ENCODE peak calls at places on chromosomes 7 and 10, in five cellular contexts. H is WERI-Rb-1, W is GM13977, S is brain microvascular endothelial cell, K is heart left ventricle. N is an unnamed sample.

GRCh38 chr7:135929692-135930091 is 47.5 kb downstream of the MTPN start:
- DNase-seq in H (no peak), W (no peak), S (no peak), K (no peak), N (no peak)

GRCh38 chr7:66352071-66352470 is 146.9 kb downstream of the TPST1 start:
- DNase-seq in H (no peak), W (no peak), S (peak; percentile 43), K (no peak), N (no peak)

GRCh38 chr10:106424981-106425380 is 739.5 kb downstream of the SORCS1 start:
- DNase-seq in H (no peak), W (no peak), S (no peak), K (no peak), N (no peak)

GRCh38 chr10:47456096-47456485 is 27.8 kb downstream of the ANXA8 start:
- DNase-seq in H (no peak), W (no peak), S (no peak), K (no peak), N (no peak)

GRCh38 chr10:75202321-75203096 is 8.1 kb upstream of the VDAC2 start:
- DNase-seq in H (no peak), W (no peak), S (peak; percentile 24), K (peak; percentile 74), N (no peak)

GRCh38 chr7:92563345-92563744 is 26.8 kb downstream of the FAM133B start:
- DNase-seq in H (no peak), W (no peak), S (no peak), K (no peak), N (no peak)

GRCh38 chr10:80408198-80409085 is at the start of gene PRXL2A:
- DNase-seq in H (peak; percentile 96), W (peak; percentile 95), S (peak; percentile 21), K (peak; percentile 90), N (peak; percentile 92)

GRCh38 chr10:8144496-8144895 is 90.0 kb downstream of the GATA3 start:
- DNase-seq in H (no peak), W (no peak), S (no peak), K (no peak), N (no peak)

GRCh38 chr10:120634629-120635028 is 177.6 kb downstream of the PLPP4 start:
- DNase-seq in H (peak; percentile 9), W (no peak), S (no peak), K (no peak), N (no peak)

GRCh38 chr7:130804156-130804708 is 70.2 kb upstream of the KLF14 start:
- DNase-seq in H (no peak), W (no peak), S (no peak), K (no peak), N (no peak)

GRCh38 chr7:5586279-5586962 is 162.8 kb upstream of the TNRC18 start:
- DNase-seq in H (peak; percentile 75), W (no peak), S (no peak), K (no peak), N (no peak)

GRCh38 chr10:86344281-86344680 is 22.3 kb downstream of the GRID1 start:
- DNase-seq in H (no peak), W (no peak), S (no peak), K (no peak), N (no peak)

GRCh38 chr7:15557186-15557585 is 4.6 kb downstream of the AGMO start:
- DNase-seq in H (peak; percentile 10), W (no peak), S (no peak), K (no peak), N (no peak)

GRCh38 chr7:90211391-90212148 is at the start of gene STEAP2:
- DNase-seq in H (peak; percentile 96), W (peak; percentile 65), S (peak; percentile 79), K (peak; percentile 81), N (peak; percentile 39)

GRCh38 chr7:150838965-150839650 is 13.2 kb upstream of the AOC1 start:
- DNase-seq in H (no peak), W (no peak), S (no peak), K (no peak), N (no peak)

GRCh38 chr7:1809601-1810258 is 139.7 kb downstream of the ELFN1 start:
- DNase-seq in H (no peak), W (no peak), S (no peak), K (no peak), N (no peak)

GRCh38 chr10:102327641-102328040 is 67.9 kb upstream of the NFKB2 start:
- DNase-seq in H (no peak), W (no peak), S (no peak), K (no peak), N (no peak)

GRCh38 chr7:150361807-150362621 is 6.6 kb upstream of the REPIN1 start:
- DNase-seq in H (no peak), W (no peak), S (no peak), K (no peak), N (no peak)

GRCh38 chr7:21256310-21256877 is 171.5 kb upstream of the SP4 start:
- DNase-seq in H (no peak), W (no peak), S (peak; percentile 45), K (no peak), N (peak; percentile 56)

GRCh38 chr10:128605180-128605579 is 479.0 kb upstream of the MKI67 start:
- DNase-seq in H (no peak), W (no peak), S (no peak), K (no peak), N (no peak)

GRCh38 chr7:128697301-128697905 is 25.3 kb downstream of the GARIN1A start:
- DNase-seq in H (no peak), W (peak; percentile 70), S (peak; percentile 38), K (peak; percentile 27), N (peak; percentile 83)

GRCh38 chr7:29332027-29332806 is 137.6 kb downstream of the CHN2 start:
- DNase-seq in H (no peak), W (no peak), S (no peak), K (no peak), N (no peak)

GRCh38 chr10:125169279-125169678 is 8.9 kb upstream of the CTBP2 start:
- DNase-seq in H (no peak), W (no peak), S (no peak), K (no peak), N (no peak)

GRCh38 chr7:46834921-46835320 is 747.0 kb downstream of the TNS3 start:
- DNase-seq in H (no peak), W (no peak), S (no peak), K (no peak), N (no peak)

GRCh38 chr10:24299587-24300258 is 90.8 kb downstream of the KIAA1217 start:
- DNase-seq in H (no peak), W (no peak), S (peak; percentile 52), K (no peak), N (no peak)

GRCh38 chr7:159030490-159031134 is 114.1 kb downstream of the VIPR2 start:
- DNase-seq in H (peak; percentile 85), W (no peak), S (peak; percentile 10), K (peak; percentile 60), N (peak; percentile 21)

GRCh38 chr10:33557313-33557712 is 222.8 kb upstream of the NRP1 start:
- DNase-seq in H (no peak), W (no peak), S (no peak), K (no peak), N (no peak)

GRCh38 chr7:44511863-44512468 is 21.5 kb upstream of the NUDCD3 start:
- DNase-seq in H (no peak), W (no peak), S (no peak), K (no peak), N (no peak)

GRCh38 chr7:70486977-70487376 is 645.0 kb upstream of the GALNT17 start:
- DNase-seq in H (no peak), W (no peak), S (no peak), K (no peak), N (no peak)

GRCh38 chr10:106467506-106467905 is 697.0 kb downstream of the SORCS1 start:
- DNase-seq in H (no peak), W (no peak), S (no peak), K (no peak), N (no peak)

DNA sequence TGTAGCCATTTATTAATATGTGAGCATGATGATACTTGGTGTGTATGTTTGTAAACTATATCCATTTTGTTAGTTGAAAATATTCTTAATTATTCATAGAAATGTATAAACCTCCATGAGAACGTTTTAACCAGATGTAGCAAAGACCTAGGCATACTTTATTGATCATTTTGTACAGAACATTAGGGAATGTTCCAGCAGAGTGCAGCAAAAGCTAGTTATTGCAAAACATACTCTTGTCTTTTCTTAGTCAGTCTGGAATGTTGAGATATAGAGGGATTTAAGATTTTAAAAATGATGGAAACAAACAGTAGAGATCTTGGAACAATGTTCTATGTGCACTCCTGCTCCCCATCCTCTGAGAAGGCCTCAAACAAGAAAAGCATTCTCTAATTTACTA is 292.0 kb downstream of the BBS9 start:
- DNase-seq in H (no peak), W (no peak), S (no peak), K (no peak), N (no peak)
- TF ChIP-seq CTCF in H (no peak), W (no peak), S (no peak), K (no peak), N (no peak)

DNA sequence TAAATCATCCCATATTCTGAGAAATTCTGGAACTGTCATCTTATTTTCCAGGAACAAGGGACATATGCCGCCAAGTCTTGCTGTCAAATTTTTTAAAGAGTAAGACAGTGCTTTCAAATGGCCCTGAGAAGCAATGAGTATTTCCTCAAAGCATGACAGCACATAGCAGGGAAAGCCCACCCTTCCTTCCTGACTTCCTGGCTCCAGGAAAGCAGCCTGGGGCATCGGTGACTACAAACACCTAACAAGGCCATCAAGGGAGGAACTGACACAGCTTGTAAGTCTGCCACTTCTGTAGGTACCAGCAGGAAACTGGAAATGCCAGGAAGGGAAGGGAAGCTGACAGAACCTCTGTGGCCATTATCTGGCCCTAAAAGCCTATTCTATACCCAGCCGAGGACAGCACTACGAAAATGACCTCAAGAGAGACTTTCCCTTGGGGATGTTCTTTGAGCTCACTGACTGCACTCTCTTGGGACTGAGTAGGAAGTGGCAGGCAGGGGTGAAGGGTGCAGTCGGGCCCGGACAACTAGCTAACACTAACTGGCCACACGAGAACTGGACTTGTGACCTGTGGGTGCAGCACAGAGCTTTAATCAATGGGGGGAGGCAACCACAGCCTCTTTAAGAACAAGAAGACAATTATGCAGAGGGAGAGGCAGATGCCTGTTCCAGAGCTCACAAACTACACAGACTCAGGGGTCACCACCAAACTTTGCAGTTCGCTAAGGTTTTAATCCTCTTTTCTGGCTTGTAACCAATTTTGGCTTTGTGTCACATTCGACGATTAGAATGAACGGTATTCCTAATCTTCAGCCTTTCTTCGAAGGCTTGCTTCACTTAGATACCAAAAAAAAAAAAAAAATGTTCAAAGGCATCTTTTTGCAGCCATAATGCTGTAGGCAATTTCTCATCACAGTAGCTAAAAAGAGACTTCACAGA is 52.0 kb downstream of the GRB10 start:
- DNase-seq in H (no peak), W (no peak), S (no peak), K (no peak), N (no peak)
- TF ChIP-seq CTCF in H (no peak), W (no peak), S (no peak), K (no peak), N (no peak)

DNA sequence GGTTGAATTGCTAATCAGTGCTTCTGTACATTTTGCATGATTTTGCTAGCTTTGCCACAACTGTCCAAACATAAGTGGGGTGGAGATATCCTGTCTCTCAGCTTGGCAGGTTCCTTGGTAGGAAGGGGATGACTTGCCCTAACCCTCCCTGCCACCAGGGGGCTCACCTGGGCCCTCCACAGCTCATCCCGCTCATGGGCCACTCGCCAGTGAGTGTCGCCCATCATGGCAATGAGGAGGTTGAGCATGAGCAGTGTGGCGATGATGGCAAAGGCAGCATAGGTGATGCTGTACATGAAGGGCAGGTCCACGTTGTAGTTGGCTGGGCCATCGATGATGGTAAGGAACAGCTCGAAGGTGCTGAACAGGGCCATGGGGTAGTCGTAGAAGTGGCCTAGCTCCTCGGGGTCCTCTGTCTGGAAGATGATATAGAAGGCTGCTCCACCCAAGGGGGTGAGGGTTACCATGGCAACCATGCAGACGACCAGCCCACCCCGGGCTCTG is 12.2 kb downstream of the TRPV6 start:
- DNase-seq in H (peak; percentile 61), W (peak; percentile 57), S (peak; percentile 7), K (no peak), N (peak; percentile 58)
- TF ChIP-seq CTCF in H (peak; percentile 92), W (peak; percentile 69), S (peak; percentile 63), K (no peak), N (peak; percentile 69)

GRCh38 chr10:2619472-2619871 is 447.9 kb upstream of the PFKP start:
- DNase-seq in H (peak; percentile 54), W (no peak), S (no peak), K (no peak), N (peak; percentile 10)
- TF ChIP-seq CTCF in H (peak; percentile 68), W (peak; percentile 9), S (peak; percentile 28), K (no peak), N (peak; percentile 32)

N was measured in activated CD8-positive, alpha-beta T cell treated with anti-CD3 and anti-CD28 coated beads for 36 hours.